ENCODE peak calls at places on chromosome 16, in nine cellular contexts. E is keratinocyte, A is OCI-LY7, U is hepatocyte, O is SJSA1, D is thyroid gland, Z is dorsolateral prefrontal cortex, B is left ventricle myocardium inferior, I is aorta. H is an unnamed sample.

GRCh38 chr16:22977294-22977697 is 163.3 kb downstream of the HS3ST2 start:
- DNase-seq in O (no peak), D (no peak), I (no peak), B (no peak), E (no peak), Z (no peak), A (peak), U (no peak), H (no peak)

GRCh38 chr16:70788668-70789161 is 12.2 kb downstream of the VAC14 start:
- DNase-seq in A (no peak), O (no peak), I (no peak), E (no peak), U (no peak), Z (no peak), D (peak), B (no peak), H (no peak)

GRCh38 chr16:15907863-15908478 is 19.6 kb upstream of the CEP20 start:
- DNase-seq in I (no peak), Z (no peak), E (no peak), A (peak), U (peak), B (no peak), O (peak), D (peak), H (no peak)

GRCh38 chr16:81928975-81929374 is 82.3 kb downstream of the SDR42E1 start:
- DNase-seq in I (no peak), B (no peak), E (peak), U (no peak), O (no peak), D (no peak), A (no peak), Z (no peak), H (peak)

GRCh38 chr16:69107311-69107962 is 2.0 kb downstream of the HAS3 start:
- DNase-seq in I (no peak), E (no peak), U (peak), O (no peak), A (no peak), Z (no peak), B (peak), D (peak), H (peak)

GRCh38 chr16:66364117-66364958 is 2.2 kb upstream of the CDH5 start:
- DNase-seq in A (no peak), I (no peak), B (peak), E (no peak), D (peak), U (no peak), O (no peak), Z (no peak), H (no peak)

GRCh38 chr16:2936436-2937011 is 24.8 kb downstream of the FLYWCH1 start:
- DNase-seq in D (no peak), U (no peak), A (no peak), I (no peak), Z (no peak), O (no peak), B (no peak), E (no peak), H (no peak)

GRCh38 chr16:69691980-69692911 is 34.1 kb downstream of the NQO1 start:
- DNase-seq in A (peak), E (no peak), D (no peak), Z (no peak), O (no peak), I (no peak), U (peak), B (no peak), H (no peak)

GRCh38 chr16:2715519-2715918 is 4.5 kb downstream of the PRSS27 start:
- DNase-seq in B (peak), D (peak), I (peak), E (peak), Z (peak), A (peak), U (peak), O (no peak), H (peak)

GRCh38 chr16:51408357-51408756 is 257.3 kb upstream of the SALL1 start:
- DNase-seq in Z (no peak), U (no peak), B (no peak), D (no peak), E (peak), A (no peak), O (no peak), I (no peak), H (no peak)

GRCh38 chr16:70695351-70696070 is 9.7 kb upstream of the MTSS2 start:
- DNase-seq in Z (no peak), I (no peak), O (no peak), A (peak), D (peak), U (no peak), E (no peak), B (peak), H (peak)

GRCh38 chr16:67547423-67548264 is 14.7 kb upstream of the CTCF start:
- DNase-seq in I (no peak), E (no peak), U (no peak), D (peak), Z (no peak), A (peak), O (no peak), B (peak), H (peak)

GRCh38 chr16:1613240-1613639 is 1.1 kb downstream of the CRAMP1 start:
- DNase-seq in E (no peak), O (peak), U (peak), I (no peak), D (no peak), B (no peak), Z (no peak), A (peak), H (no peak)

GRCh38 chr16:86975445-86975844 is 341.7 kb downstream of the C16orf95 start:
- DNase-seq in E (no peak), O (peak), A (peak), B (no peak), D (no peak), I (peak), U (no peak), Z (no peak), H (peak)

GRCh38 chr16:65054457-65054856 is 67.4 kb downstream of the CDH11 start:
- DNase-seq in D (no peak), E (no peak), I (no peak), O (no peak), U (no peak), A (no peak), Z (no peak), B (no peak), H (no peak)

GRCh38 chr16:66520406-66521194 is 29.3 kb downstream of the TK2 start:
- DNase-seq in D (no peak), U (no peak), B (peak), A (peak), O (no peak), I (peak), E (no peak), Z (no peak), H (peak)

GRCh38 chr16:17346774-17347569 is 123.8 kb downstream of the XYLT1 start:
- DNase-seq in O (no peak), I (no peak), A (peak), Z (no peak), B (no peak), D (no peak), E (no peak), U (peak), H (no peak)

GRCh38 chr16:68005786-68006286 is 6.6 kb upstream of the DPEP2 start:
- DNase-seq in Z (no peak), E (no peak), B (no peak), O (no peak), D (peak), A (peak), U (no peak), I (peak), H (peak)

GRCh38 chr16:23476289-23476688 is 23.3 kb upstream of the COG7 start:
- DNase-seq in Z (no peak), O (no peak), I (no peak), E (no peak), D (no peak), B (no peak), U (no peak), A (no peak), H (no peak)

GRCh38 chr16:21589551-21589950 is 9.8 kb upstream of the METTL9 start:
- DNase-seq in O (no peak), E (no peak), I (no peak), B (no peak), A (no peak), U (no peak), D (no peak), Z (no peak), H (no peak)

GRCh38 chr16:81448154-81449131 is 3.8 kb downstream of the CMIP start:
- DNase-seq in E (no peak), O (no peak), I (peak), B (no peak), Z (no peak), D (no peak), U (peak), A (no peak), H (no peak)

GRCh38 chr16:81570189-81570846 is 125.7 kb downstream of the CMIP start:
- DNase-seq in A (no peak), Z (no peak), B (no peak), D (no peak), O (no peak), U (no peak), I (no peak), E (no peak), H (no peak)

GRCh38 chr16:89365044-89365467 is 125.3 kb downstream of the ANKRD11 start:
- DNase-seq in D (no peak), I (no peak), E (no peak), U (no peak), A (no peak), Z (no peak), O (peak), B (no peak), H (no peak)
- H3K27ac ChIP-seq in D (no peak), I (no peak), E (peak), U (peak), A (no peak), Z (peak), O (no peak), B (no peak), H (no peak)

DNA sequence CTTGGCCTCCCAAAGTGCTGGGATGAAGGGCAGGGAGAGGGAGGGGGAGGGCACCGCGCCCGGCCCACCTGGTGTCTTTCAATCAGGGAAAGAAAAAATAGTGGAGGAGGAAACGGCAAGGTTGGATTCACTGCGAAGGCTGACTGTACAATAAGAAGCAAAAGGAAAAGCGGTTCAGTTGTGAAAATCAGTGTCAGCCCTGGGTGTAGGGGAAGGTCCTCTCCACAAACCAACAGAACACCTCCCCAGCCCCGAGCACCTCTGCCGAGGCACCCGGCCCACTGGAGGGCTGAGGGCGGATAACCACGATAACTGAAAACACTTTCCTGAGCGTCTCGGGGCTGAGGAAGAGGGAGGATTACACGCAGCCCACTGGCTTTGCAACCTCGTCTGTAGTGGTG is 1.4 kb upstream of the SPG7 start:
- DNase-seq in A (peak), O (no peak), Z (no peak), D (no peak), U (no peak), I (no peak), E (no peak), B (no peak), H (no peak)
- H3K27ac ChIP-seq in A (peak), O (no peak), Z (no peak), D (peak), U (peak), I (no peak), E (peak), B (peak), H (peak)

DNA sequence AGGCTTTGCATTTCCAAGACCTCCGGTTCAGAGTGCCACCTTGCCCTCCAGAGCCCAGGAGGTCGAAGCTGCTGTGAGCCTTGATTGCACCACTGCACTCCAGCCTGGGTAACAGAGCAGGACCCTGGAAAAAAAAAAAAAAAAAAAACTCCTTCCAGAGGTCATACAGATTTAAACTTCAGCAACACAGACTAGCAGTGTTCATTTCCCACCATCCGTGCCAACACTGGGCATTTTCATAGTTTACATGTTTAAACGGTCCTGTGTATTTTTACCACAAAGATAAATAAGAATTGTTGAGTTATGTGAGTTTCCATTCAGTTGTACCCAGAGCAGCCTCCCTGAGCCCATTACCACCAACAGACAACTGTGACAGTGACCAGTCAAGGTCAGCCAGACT is 50.4 kb downstream of the ZDHHC7 start:
- DNase-seq in Z (no peak), A (no peak), O (peak), U (no peak), B (no peak), E (no peak), D (no peak), I (no peak), H (no peak)
- H3K27ac ChIP-seq in Z (no peak), A (no peak), O (no peak), U (no peak), B (no peak), E (no peak), D (no peak), I (no peak), H (no peak)

DNA sequence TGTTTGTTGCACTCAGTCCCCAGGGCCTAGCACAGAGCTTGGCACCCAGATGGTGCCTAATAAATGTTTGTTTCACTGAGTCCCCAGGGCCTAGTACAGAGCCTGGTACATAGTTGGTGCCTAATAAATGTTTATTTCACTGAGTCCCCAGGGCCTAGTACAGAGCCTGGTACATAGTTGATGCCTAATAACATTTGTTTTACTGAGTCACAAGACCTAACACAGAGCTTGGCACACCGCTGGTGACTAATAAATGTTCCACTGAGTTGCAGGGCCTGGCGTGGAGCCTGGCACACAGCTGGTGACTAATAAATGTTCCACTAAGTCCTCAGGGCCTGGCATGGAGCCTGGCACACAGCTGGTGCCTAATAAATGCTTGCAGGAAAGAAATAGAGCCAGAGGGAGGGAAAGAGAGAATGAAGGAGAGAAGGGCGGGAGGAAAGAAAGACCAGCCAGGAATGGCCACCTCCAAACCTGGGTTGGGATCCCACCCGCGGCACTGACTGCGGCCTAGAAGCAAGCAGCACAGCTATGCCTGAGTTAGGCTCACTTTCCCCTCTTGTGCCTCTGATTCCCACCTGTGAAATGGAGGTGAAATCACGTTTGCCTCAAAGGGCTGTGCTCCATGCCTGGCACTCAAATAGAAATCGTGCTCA is 7.5 kb downstream of the SLC5A11 start:
- DNase-seq in B (no peak), U (no peak), D (no peak), Z (no peak), O (no peak), I (no peak), A (no peak), E (no peak), H (no peak)
- H3K27ac ChIP-seq in B (no peak), U (no peak), D (no peak), Z (peak), O (no peak), I (no peak), A (no peak), E (no peak), H (no peak)

DNA sequence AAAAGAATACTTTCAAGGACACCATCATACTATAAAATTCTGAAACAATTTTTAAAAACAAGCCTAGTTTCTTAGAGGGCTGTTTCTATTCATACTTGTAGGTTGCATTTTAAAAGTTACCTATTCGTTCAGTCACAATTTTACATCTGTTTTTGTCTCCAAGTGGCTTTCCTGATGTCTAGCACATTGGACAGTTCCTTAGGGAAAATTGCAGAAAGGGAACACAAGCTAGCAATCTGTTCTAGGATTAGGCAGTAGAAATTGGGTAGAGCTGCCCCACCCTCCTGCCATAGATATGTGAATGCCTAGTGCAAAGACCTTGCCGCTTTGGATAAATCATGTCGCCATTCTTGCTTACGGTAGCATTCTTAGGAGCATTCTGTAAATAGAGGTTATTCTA is 358.9 kb downstream of the RBFOX1 start:
- DNase-seq in B (no peak), A (no peak), Z (no peak), U (no peak), D (no peak), I (no peak), O (no peak), E (no peak), H (no peak)
- H3K27ac ChIP-seq in B (no peak), A (no peak), Z (no peak), U (no peak), D (no peak), I (no peak), O (no peak), E (no peak), H (no peak)

GRCh38 chr16:84283314-84284167 is 11.1 kb upstream of the WFDC1 start:
- DNase-seq in E (no peak), B (no peak), A (no peak), Z (no peak), I (no peak), D (no peak), U (no peak), O (no peak), H (no peak)

GRCh38 chr16:84288902-84289301 is 5.8 kb upstream of the WFDC1 start:
- DNase-seq in A (no peak), O (no peak), D (no peak), B (no peak), E (no peak), U (no peak), I (no peak), Z (no peak), H (no peak)

GRCh38 chr16:84284168-84284722 is 10.4 kb upstream of the WFDC1 start:
- DNase-seq in A (no peak), B (peak), I (peak), E (no peak), D (peak), Z (no peak), O (peak), U (peak), H (peak)

GRCh38 chr16:84282533-84282932 is 12.1 kb upstream of the WFDC1 start:
- DNase-seq in E (no peak), D (no peak), U (no peak), O (no peak), I (no peak), Z (no peak), A (no peak), B (no peak), H (no peak)

DNA sequence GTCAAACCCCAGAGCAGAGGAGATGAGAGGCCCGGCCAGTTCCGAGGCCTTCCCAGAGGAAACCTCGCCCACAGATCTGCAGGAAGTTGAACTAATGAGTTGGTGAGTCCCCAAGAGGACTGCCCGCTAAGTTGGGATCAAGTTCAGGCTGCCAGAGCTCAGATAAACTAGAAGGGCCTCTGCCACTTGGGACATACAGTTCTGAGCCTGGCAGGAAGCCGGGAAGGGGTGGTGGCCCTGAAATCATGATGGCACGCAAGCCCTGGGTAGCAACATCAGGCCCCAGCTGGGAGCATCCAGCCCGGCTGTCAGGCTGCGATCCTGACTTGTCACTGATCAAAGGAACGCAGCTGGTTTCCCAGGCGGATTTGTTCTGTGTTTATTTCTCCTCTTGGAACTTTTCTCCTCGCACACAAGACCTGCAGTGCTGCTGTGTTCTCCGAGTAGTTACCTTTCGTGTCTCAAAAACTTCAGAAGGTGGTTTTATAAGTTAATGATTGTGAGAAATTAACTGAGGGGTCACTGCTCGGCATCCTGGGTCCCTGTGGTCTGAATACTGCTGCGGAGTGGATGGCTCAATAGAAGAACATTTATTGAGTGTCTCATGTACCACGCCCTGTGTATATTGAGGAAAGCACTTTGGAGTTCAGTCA is 8.0 kb upstream of the WFDC1 start:
- DNase-seq in D (peak), E (no peak), I (peak), O (no peak), B (peak), U (peak), Z (no peak), A (no peak), H (peak)
- H3K27ac ChIP-seq in D (peak), E (no peak), I (no peak), O (no peak), B (peak), U (peak), Z (peak), A (no peak), H (peak)

DNA sequence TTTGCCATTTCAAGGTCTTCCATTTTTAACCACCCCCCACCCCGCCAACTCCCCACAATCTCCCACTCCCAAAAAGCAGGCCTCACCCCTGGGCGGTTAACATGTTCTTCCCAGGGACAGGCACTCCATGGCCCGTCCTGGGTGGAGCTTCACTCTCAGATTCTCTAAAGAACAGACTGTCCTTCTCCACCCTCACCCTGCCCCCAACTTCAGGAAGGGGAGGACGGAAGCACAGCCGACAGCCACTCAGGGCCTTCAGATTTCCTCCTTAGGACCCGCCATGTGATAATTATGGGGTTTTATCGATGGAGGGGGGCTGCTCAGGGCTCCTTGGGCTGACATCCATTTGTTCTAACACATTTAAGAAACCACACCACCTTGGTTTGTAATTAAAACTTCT is 61.9 kb downstream of the ZFHX3 start:
- DNase-seq in E (no peak), B (peak), I (no peak), O (no peak), D (peak), U (no peak), Z (no peak), A (no peak), H (no peak)
- H3K27ac ChIP-seq in E (no peak), B (peak), I (no peak), O (no peak), D (peak), U (peak), Z (peak), A (no peak), H (peak)

DNA sequence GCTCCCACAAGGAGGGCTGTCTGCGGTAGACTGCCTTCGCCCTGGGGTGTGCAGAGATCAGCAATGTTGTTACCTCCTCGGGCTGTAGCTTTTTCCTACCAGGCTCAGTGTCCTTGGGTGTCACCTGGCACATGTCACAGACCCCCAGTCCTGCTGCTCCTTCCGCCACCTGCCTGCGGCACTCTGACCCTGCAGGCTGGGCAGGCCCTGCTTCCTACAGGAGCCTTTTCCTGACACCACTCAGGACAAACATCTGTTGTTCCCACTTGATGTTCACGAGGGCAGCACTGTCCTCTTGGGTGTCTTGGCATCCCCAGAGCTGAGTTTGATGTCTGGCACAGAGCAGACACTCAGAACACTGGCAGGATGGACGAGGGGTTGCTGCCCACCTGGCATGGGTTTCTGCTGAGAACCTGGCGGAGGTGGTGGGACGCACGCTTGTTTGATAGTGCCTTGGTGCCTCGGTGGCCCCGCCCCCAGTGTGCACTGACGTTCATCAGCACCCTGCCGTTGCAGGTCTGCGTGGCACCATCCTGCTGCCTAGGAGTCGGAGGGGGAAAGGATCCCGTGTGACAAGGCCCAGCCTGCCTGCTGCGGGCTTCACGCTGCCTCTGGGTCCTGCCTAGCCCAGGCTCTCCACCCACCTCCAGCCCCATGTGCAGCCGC is 26.7 kb upstream of the NUDT16L1 start:
- DNase-seq in B (no peak), A (no peak), D (no peak), I (no peak), U (no peak), E (no peak), Z (no peak), O (no peak), H (no peak)
- H3K27ac ChIP-seq in B (no peak), A (no peak), D (no peak), I (no peak), U (no peak), E (no peak), Z (no peak), O (no peak), H (no peak)